ENCODE peak calls at places on chromosomes 2 and 18, in seven cellular contexts. S is heart left ventricle; N is non-pigmented ciliary epithelial cell; T is aorta; D is NCI-H2171; W is endodermal cell; X is activated CD8-positive, alpha-beta memory T cell treated with anti-CD3 and anti-CD28 coated beads, Interleukin-2, amount 50 U/mL, for 48 hours. B is an unnamed sample.

GRCh38 chr2:197793456-197793855 is 8.3 kb upstream of the BOLL start:
- DNase-seq in S (peak), N (no peak), T (no peak), D (no peak), W (no peak), X (no peak), B (no peak)

GRCh38 chr2:196927318-196928225 is 1.1 kb upstream of the PGAP1 start:
- DNase-seq in S (no peak), N (no peak), T (no peak), D (peak), W (no peak), X (peak), B (peak)

GRCh38 chr2:236352761-236353593 is 88.8 kb upstream of the ASB18 start:
- DNase-seq in S (no peak), N (no peak), T (no peak), D (peak), W (no peak), X (no peak), B (no peak)

GRCh38 chr2:233413529-233414272 is 59.4 kb downstream of the DGKD start:
- DNase-seq in S (peak), N (no peak), T (peak), D (peak), W (no peak), X (peak), B (no peak)

GRCh38 chr2:17272649-17273048 is 245.6 kb downstream of the RAD51AP2 start:
- DNase-seq in S (no peak), N (no peak), T (no peak), D (no peak), W (no peak), X (no peak), B (no peak)

GRCh38 chr2:118221952-118222594 is 133.8 kb downstream of the INSIG2 start:
- DNase-seq in S (no peak), N (peak), T (no peak), D (peak), W (peak), X (no peak), B (no peak)

GRCh38 chr18:36149514-36150289 is 20.0 kb downstream of the ELP2 start:
- DNase-seq in S (no peak), N (no peak), T (no peak), D (no peak), W (no peak), X (no peak), B (peak)

GRCh38 chr2:239595711-239596110 is 194.9 kb upstream of the HDAC4 start:
- DNase-seq in S (no peak), N (no peak), T (peak), D (no peak), W (no peak), X (no peak), B (no peak)

GRCh38 chr18:79571221-79572092 is 108.1 kb upstream of the CTDP1 start:
- DNase-seq in S (no peak), N (no peak), T (no peak), D (no peak), W (peak), X (peak), B (no peak)

GRCh38 chr2:174015428-174015827 is 50.3 kb upstream of the SP3 start:
- DNase-seq in S (no peak), N (no peak), T (no peak), D (no peak), W (no peak), X (no peak), B (no peak)

GRCh38 chr2:135072125-135072997 is 20.3 kb downstream of the RAB3GAP1 start:
- DNase-seq in S (no peak), N (no peak), T (no peak), D (no peak), W (no peak), X (no peak), B (no peak)

GRCh38 chr2:37561615-37562569 is 109.5 kb downstream of the CDC42EP3 start:
- DNase-seq in S (no peak), N (peak), T (no peak), D (peak), W (peak), X (no peak), B (no peak)

GRCh38 chr2:12717988-12718661 is 1.4 kb downstream of the TRIB2 start:
- DNase-seq in S (peak), N (no peak), T (no peak), D (peak), W (peak), X (peak), B (peak)

GRCh38 chr2:180374502-180375281 is 367.6 kb upstream of the CWC22 start:
- DNase-seq in S (no peak), N (no peak), T (no peak), D (no peak), W (no peak), X (no peak), B (no peak)

GRCh38 chr18:4762399-4762798 is 307.3 kb upstream of the DLGAP1 start:
- DNase-seq in S (no peak), N (no peak), T (no peak), D (no peak), W (no peak), X (no peak), B (no peak)

GRCh38 chr2:13201924-13202323 is 485.2 kb downstream of the TRIB2 start:
- DNase-seq in S (no peak), N (no peak), T (no peak), D (no peak), W (no peak), X (no peak), B (no peak)

GRCh38 chr2:237978058-237978712 is 11.4 kb downstream of the UBE2F start:
- DNase-seq in S (peak), N (no peak), T (peak), D (no peak), W (no peak), X (peak), B (no peak)

GRCh38 chr2:232524771-232525170 is 1.2 kb upstream of the CHRND start:
- DNase-seq in S (no peak), N (no peak), T (no peak), D (no peak), W (no peak), X (no peak), B (no peak)

GRCh38 chr2:102735431-102736130 is 26.2 kb upstream of the TMEM182 start:
- DNase-seq in S (no peak), N (no peak), T (no peak), D (no peak), W (peak), X (no peak), B (no peak)

GRCh38 chr18:532023-532422 is 31.5 kb upstream of the COLEC12 start:
- DNase-seq in S (no peak), N (no peak), T (no peak), D (no peak), W (no peak), X (no peak), B (no peak)

GRCh38 chr2:230956827-230957755 is 32.0 kb upstream of the GPR55 start:
- DNase-seq in S (no peak), N (no peak), T (peak), D (no peak), W (peak), X (peak), B (peak)

GRCh38 chr2:12721571-12722444 is 5.1 kb downstream of the TRIB2 start:
- DNase-seq in S (no peak), N (peak), T (no peak), D (no peak), W (no peak), X (no peak), B (no peak)